ENCODE peak calls at places on chromosome X, in eight cellular contexts. T, D, O, X, L, J, Z and N are unnamed samples.

GRCh38 chrX:81662381-81662780 is 460.5 kb downstream of the SH3BGRL start:
- DNase-seq in T (no peak), D (no peak), O (no peak), X (no peak), L (no peak), J (no peak), Z (no peak), N (no peak)

GRCh38 chrX:97860206-97860605 is 976.5 kb downstream of the RPA4 start:
- DNase-seq in T (no peak), D (no peak), O (no peak), X (no peak), L (no peak), J (peak), Z (no peak), N (no peak)

GRCh38 chrX:150730719-150731118 is 37.5 kb downstream of the MTMR1 start:
- DNase-seq in T (no peak), D (no peak), O (no peak), X (peak), L (no peak), J (peak), Z (no peak), N (no peak)

GRCh38 chrX:147498796-147499195 is 412.9 kb upstream of the FMR1 start:
- DNase-seq in T (no peak), D (no peak), O (no peak), X (no peak), L (no peak), J (no peak), Z (no peak), N (no peak)

GRCh38 chrX:112820364-112821308 is 20.0 kb downstream of the AMOT start:
- DNase-seq in T (no peak), D (no peak), O (no peak), X (no peak), L (no peak), J (no peak), Z (no peak), N (no peak)

GRCh38 chrX:19097553-19097952 is 24.7 kb downstream of the ADGRG2 start:
- DNase-seq in T (no peak), D (no peak), O (no peak), X (no peak), L (peak), J (no peak), Z (no peak), N (no peak)

GRCh38 chrX:107825698-107826285 is at the start of gene MID2:
- DNase-seq in T (no peak), D (peak), O (peak), X (peak), L (peak), J (no peak), Z (peak), N (peak)

GRCh38 chrX:112846114-112846513 is 5.5 kb upstream of the AMOT start:
- DNase-seq in T (no peak), D (no peak), O (no peak), X (no peak), L (no peak), J (no peak), Z (peak), N (no peak)

GRCh38 chrX:22800360-22800759 is 199.4 kb upstream of the DDX53 start:
- DNase-seq in T (peak), D (no peak), O (no peak), X (peak), L (no peak), J (peak), Z (peak), N (no peak)

GRCh38 chrX:39645059-39645895 is 452.5 kb downstream of the BCOR start:
- DNase-seq in T (no peak), D (no peak), O (no peak), X (peak), L (no peak), J (peak), Z (peak), N (no peak)

GRCh38 chrX:40248822-40249221 is 151.1 kb upstream of the BCOR start:
- DNase-seq in T (no peak), D (no peak), O (no peak), X (no peak), L (no peak), J (no peak), Z (no peak), N (no peak)

GRCh38 chrX:153870288-153870690 is 15.7 kb downstream of the L1CAM start:
- DNase-seq in T (no peak), D (no peak), O (no peak), X (no peak), L (peak), J (no peak), Z (no peak), N (no peak)

GRCh38 chrX:39214380-39215126 is 413.3 kb downstream of the MID1IP1 start:
- DNase-seq in T (no peak), D (no peak), O (no peak), X (no peak), L (no peak), J (no peak), Z (no peak), N (no peak)

GRCh38 chrX:44667771-44668170 is 125.1 kb upstream of the FUNDC1 start:
- DNase-seq in T (no peak), D (no peak), O (no peak), X (no peak), L (no peak), J (no peak), Z (no peak), N (no peak)

GRCh38 chrX:18146954-18147353 is 73.7 kb downstream of the BEND2 start:
- DNase-seq in T (peak), D (no peak), O (no peak), X (peak), L (peak), J (no peak), Z (peak), N (no peak)

GRCh38 chrX:20361081-20361889 is 94.6 kb upstream of the RPS6KA3 start:
- DNase-seq in T (no peak), D (no peak), O (no peak), X (peak), L (no peak), J (peak), Z (peak), N (no peak)

GRCh38 chrX:9340619-9341304 is 124.1 kb upstream of the TBL1X start:
- DNase-seq in T (peak), D (no peak), O (no peak), X (peak), L (peak), J (no peak), Z (peak), N (no peak)

GRCh38 chrX:106331606-106332005 is 163.5 kb downstream of the PWWP3B start:
- DNase-seq in T (no peak), D (no peak), O (no peak), X (no peak), L (no peak), J (no peak), Z (no peak), N (no peak)

GRCh38 chrX:41903544-41903943 is 19.8 kb downstream of the CASK start:
- DNase-seq in T (no peak), D (no peak), O (no peak), X (no peak), L (no peak), J (no peak), Z (no peak), N (no peak)

GRCh38 chrX:10744011-10744410 is 123.6 kb upstream of the MID1 start:
- DNase-seq in T (no peak), D (no peak), O (no peak), X (no peak), L (no peak), J (no peak), Z (no peak), N (no peak)

GRCh38 chrX:148580016-148580415 is 79.6 kb downstream of the AFF2 start:
- DNase-seq in T (no peak), D (no peak), O (no peak), X (no peak), L (no peak), J (no peak), Z (no peak), N (no peak)

GRCh38 chrX:2541603-2542002 is 40.8 kb upstream of the DHRSX start:
- DNase-seq in T (no peak), D (no peak), O (no peak), X (no peak), L (no peak), J (no peak), Z (no peak), N (no peak)

GRCh38 chrX:9859711-9860555 is 73.7 kb downstream of the SHROOM2 start:
- DNase-seq in T (no peak), D (no peak), O (no peak), X (peak), L (peak), J (peak), Z (no peak), N (no peak)

GRCh38 chrX:40095588-40096394 is 2.0 kb downstream of the BCOR start:
- DNase-seq in T (peak), D (no peak), O (no peak), X (no peak), L (peak), J (no peak), Z (peak), N (no peak)

GRCh38 chrX:151860827-151861226 is 51.9 kb upstream of the MAGEA4 start:
- DNase-seq in T (no peak), D (no peak), O (no peak), X (no peak), L (no peak), J (no peak), Z (no peak), N (no peak)

GRCh38 chrX:112630187-112630586 is 49.6 kb downstream of the LHFPL1 start:
- DNase-seq in T (no peak), D (no peak), O (no peak), X (peak), L (no peak), J (peak), Z (no peak), N (no peak)

GRCh38 chrX:129773649-129774458 is 5.9 kb upstream of the SASH3 start:
- DNase-seq in T (no peak), D (no peak), O (no peak), X (no peak), L (no peak), J (no peak), Z (no peak), N (no peak)
- H3K4me3 ChIP-seq in T (no peak), D (no peak), O (no peak), X (no peak), L (no peak), J (no peak), Z (no peak), N (no peak)

GRCh38 chrX:21373637-21374162 is 518 bp upstream of the CNKSR2 start:
- DNase-seq in T (peak), D (no peak), O (peak), X (no peak), L (peak), J (no peak), Z (no peak), N (no peak)
- H3K4me3 ChIP-seq in T (peak), D (peak), O (peak), X (peak), L (peak), J (peak), Z (peak), N (peak)

DNA sequence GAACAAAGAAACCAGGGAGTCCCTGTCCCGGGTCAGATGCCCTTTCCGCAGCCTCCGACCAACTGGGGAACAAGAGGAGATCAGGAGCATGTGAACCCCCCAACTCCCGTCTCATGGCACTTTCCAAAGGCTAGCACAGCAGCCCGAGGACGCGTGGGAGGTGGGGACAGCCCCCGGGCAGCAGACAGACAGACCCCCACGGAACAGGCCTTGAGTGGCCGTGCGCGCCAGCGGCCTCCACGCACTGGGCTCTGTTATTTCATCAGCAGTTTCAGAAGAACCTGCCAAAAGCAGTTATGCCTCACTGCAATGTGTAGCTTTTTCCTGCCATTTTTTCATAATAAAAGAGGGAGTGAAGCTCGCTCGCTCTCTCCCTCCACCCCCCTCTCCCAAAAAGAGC is 349 bp upstream of the FGF16 start:
- DNase-seq in T (no peak), D (no peak), O (no peak), X (peak), L (no peak), J (no peak), Z (peak), N (no peak)
- H3K4me3 ChIP-seq in T (no peak), D (peak), O (no peak), X (peak), L (peak), J (no peak), Z (peak), N (peak)

DNA sequence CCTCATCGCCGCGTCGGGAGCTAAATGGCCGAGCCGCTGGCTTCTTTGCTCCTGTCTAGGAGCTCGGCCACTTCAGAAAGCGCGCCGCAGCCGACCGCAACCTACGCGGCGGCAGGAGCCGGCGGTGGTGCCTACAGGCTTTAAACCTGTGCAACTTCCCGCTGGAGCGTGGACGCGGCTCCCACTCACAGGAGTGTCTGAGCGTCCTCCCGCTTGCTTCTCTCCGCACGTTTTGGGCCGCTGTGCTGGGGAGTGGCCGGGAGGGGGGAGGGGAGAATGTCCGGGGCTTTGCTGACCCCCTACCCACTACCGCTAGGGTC is 1.0 kb downstream of the NHSL2 start:
- DNase-seq in T (no peak), D (no peak), O (no peak), X (no peak), L (no peak), J (no peak), Z (no peak), N (no peak)
- H3K4me3 ChIP-seq in T (no peak), D (peak), O (peak), X (peak), L (peak), J (peak), Z (peak), N (peak)

DNA sequence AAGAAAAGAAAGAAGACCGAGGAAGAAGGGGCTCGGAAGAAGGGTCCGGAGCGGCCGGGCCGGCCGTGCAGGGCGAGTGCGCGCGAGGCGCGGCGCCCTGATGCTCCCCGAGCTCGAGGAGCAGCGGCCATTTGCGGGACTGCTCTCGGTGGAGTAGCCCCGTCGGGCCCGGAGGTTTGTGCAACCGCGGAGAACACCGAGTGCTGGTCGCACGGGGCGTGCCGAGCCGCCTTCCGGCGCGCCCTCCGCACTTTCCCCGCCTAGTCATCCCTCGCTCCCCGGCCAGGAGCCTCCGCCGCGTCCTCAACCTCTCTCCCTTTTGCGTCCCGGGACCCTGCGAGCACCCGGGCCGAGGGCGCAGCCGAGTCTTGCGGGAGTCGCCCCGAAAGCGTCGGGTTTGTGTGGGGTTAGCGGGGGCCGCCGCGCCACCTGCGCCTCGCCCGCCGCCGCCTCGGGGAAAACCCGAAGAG is 127.4 kb downstream of the LAS1L start:
- DNase-seq in T (no peak), D (no peak), O (no peak), X (no peak), L (peak), J (no peak), Z (no peak), N (no peak)
- H3K4me3 ChIP-seq in T (no peak), D (peak), O (no peak), X (no peak), L (peak), J (no peak), Z (peak), N (no peak)

GRCh38 chrX:15737188-15737956 is 698 bp upstream of the CA5B start:
- DNase-seq in T (no peak), D (no peak), O (no peak), X (no peak), L (no peak), J (no peak), Z (no peak), N (no peak)
- H3K4me3 ChIP-seq in T (no peak), D (peak), O (peak), X (peak), L (peak), J (peak), Z (peak), N (peak)

DNA sequence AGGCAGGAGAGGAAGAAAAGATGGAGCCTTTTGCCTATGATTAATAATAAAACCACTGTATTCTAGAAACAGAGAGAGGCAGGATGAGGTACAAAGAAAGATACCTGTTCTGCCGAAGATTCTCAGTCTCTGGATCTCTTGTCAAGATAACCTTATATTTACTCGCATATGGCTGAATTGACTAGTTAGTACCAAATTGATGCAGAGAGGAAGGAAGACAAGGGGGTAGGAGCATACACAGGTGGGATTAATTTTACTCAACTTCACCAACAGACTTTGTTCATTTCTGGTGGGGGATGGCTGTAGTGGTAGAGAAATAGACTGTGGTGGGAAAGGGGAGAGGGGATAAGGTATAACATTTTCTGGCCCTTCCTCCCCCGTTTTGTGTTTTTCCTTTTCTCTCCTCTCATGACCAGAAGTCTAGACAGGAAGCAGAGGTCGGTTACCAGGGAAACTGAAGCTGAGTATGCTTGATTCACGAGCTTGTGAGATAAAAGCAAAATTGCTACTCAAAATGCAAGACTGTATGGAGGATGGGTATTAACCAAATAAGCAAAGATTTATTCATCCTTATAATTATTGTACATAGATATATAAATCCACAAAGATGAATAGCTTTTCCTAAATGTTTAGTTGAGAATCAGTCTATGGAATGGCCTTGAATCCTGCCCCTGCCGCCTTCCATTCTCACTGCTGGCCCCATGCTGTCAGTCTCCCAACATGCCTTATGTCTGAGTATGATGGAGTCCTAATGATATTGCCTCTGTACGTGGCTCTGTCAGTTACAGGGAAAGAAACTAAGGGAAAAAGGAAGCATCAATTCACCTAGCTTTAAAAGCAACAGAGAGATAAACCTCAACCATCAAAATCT is 17.8 kb upstream of the PAGE2B start:
- DNase-seq in T (peak), D (no peak), O (no peak), X (peak), L (no peak), J (no peak), Z (peak), N (no peak)
- H3K4me3 ChIP-seq in T (no peak), D (peak), O (no peak), X (no peak), L (no peak), J (no peak), Z (no peak), N (peak)

DNA sequence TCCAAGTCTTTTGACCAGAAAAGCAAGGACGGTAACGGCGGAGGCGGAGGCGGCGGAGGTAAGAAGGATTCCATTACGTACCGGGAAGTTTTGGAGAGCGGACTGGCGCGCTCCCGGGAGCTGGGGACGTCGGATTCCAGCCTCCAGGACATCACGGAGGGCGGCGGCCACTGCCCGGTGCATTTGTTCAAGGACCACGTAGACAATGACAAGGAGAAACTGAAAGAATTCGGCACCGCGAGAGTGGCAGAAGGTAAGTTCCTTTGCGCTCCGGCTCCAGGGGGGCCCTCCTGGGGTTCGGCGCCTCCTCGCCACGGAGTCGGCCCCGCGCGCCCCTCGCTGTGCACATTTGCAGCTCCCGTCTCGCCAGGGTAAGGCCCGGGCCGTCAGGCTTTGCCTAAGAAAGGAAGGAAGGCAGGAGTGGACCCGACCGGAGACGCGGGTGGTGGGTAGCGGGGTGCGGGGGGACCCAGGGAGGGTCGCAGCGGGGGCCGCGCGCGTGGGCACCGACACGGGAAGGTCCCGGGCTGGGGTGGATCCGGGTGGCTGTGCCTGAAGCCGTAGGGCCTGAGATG is 418 bp downstream of the SHOX start:
- DNase-seq in T (no peak), D (peak), O (no peak), X (no peak), L (peak), J (no peak), Z (no peak), N (no peak)
- H3K4me3 ChIP-seq in T (no peak), D (peak), O (no peak), X (no peak), L (peak), J (peak), Z (no peak), N (no peak)

DNA sequence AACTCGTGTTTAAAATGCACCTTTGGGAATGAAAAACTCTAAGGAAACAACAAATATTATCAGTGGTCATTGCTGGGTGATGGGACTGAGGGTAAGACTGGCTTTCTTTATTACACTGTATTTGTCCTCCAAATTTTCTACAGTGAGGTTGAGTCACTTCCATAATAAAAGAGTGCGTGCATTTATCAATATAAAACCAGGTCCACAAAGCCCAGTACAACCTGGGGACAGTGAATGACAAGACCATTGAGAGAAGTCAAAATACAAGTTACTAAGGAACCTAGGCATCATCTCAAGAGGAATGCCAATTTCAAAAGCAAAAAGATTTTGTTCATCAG is 76.4 kb downstream of the MAGED4 start:
- DNase-seq in T (no peak), D (no peak), O (no peak), X (no peak), L (no peak), J (no peak), Z (no peak), N (no peak)
- H3K4me3 ChIP-seq in T (no peak), D (peak), O (peak), X (peak), L (peak), J (peak), Z (peak), N (peak)